ENCODE peak calls at places on chromosomes 13 and 19, in six cellular contexts. C is CD4-positive, alpha-beta T cell; T is tibial nerve; V is AG04450; L is IMR-90; F is dorsolateral prefrontal cortex. S is an unnamed sample.

GRCh38 chr13:113143466-113144254 is 14.8 kb upstream of the PROZ start:
- DNase-seq in C (no peak), T (no peak), V (no peak), L (no peak), F (no peak), S (no peak)

GRCh38 chr13:50396001-50396400 is 380.8 kb downstream of the KCNRG start:
- DNase-seq in C (no peak), T (no peak), V (no peak), L (no peak), F (no peak), S (peak; percentile 72)

GRCh38 chr13:35814573-35814972 is 316.6 kb downstream of the DCLK1 start:
- DNase-seq in C (no peak), T (no peak), V (no peak), L (no peak), F (no peak), S (no peak)

GRCh38 chr19:5050016-5050656 is 81.2 kb downstream of the KDM4B start:
- DNase-seq in C (no peak), T (no peak), V (no peak), L (no peak), F (no peak), S (no peak)

GRCh38 chr19:51422053-51422448 is 4.6 kb upstream of the SIGLEC10 start:
- DNase-seq in C (peak; percentile 80), T (peak; percentile 77), V (peak; percentile 18), L (peak; percentile 59), F (peak; percentile 70), S (peak; percentile 77)

GRCh38 chr13:83220241-83220640 is 662.0 kb downstream of the SLITRK1 start:
- DNase-seq in C (no peak), T (no peak), V (no peak), L (peak; percentile 51), F (no peak), S (no peak)

GRCh38 chr19:39124136-39124764 is 1.3 kb upstream of the PAK4 start:
- DNase-seq in C (no peak), T (no peak), V (no peak), L (no peak), F (no peak), S (no peak)

GRCh38 chr13:23748591-23748990 is 140.6 kb downstream of the MIPEP start:
- DNase-seq in C (no peak), T (no peak), V (no peak), L (no peak), F (no peak), S (no peak)

GRCh38 chr13:113802090-113802531 is 43.1 kb downstream of the TMEM255B start:
- DNase-seq in C (no peak), T (peak; percentile 68), V (peak; percentile 54), L (peak; percentile 72), F (peak; percentile 27), S (peak; percentile 71)

GRCh38 chr13:113453962-113454361 is 674 bp upstream of the ADPRHL1 start:
- DNase-seq in C (no peak), T (no peak), V (no peak), L (no peak), F (peak; percentile 8), S (no peak)

GRCh38 chr19:39142655-39143054 is 17.1 kb downstream of the PAK4 start:
- DNase-seq in C (no peak), T (no peak), V (no peak), L (no peak), F (no peak), S (no peak)

GRCh38 chr13:58142952-58143351 is 511.4 kb downstream of the PCDH17 start:
- DNase-seq in C (no peak), T (no peak), V (no peak), L (no peak), F (no peak), S (no peak)

GRCh38 chr13:75226092-75226491 is 255.9 kb downstream of the TBC1D4 start:
- DNase-seq in C (no peak), T (no peak), V (no peak), L (no peak), F (no peak), S (no peak)

GRCh38 chr19:44782729-44783128 is 5.0 kb downstream of the CBLC start:
- DNase-seq in C (no peak), T (no peak), V (no peak), L (no peak), F (no peak), S (no peak)

GRCh38 chr19:12163841-12164240 is 945 bp downstream of the ZNF136 start:
- DNase-seq in C (no peak), T (no peak), V (no peak), L (peak; percentile 56), F (no peak), S (peak; percentile 10)

GRCh38 chr13:83325454-83325853 is 556.8 kb downstream of the SLITRK1 start:
- DNase-seq in C (no peak), T (no peak), V (peak; percentile 47), L (peak; percentile 86), F (no peak), S (no peak)

GRCh38 chr13:110036060-110036459 is 249.7 kb upstream of the IRS2 start:
- DNase-seq in C (no peak), T (no peak), V (no peak), L (no peak), F (no peak), S (no peak)

GRCh38 chr13:50393641-50394040 is 378.4 kb downstream of the KCNRG start:
- DNase-seq in C (no peak), T (no peak), V (no peak), L (peak; percentile 30), F (no peak), S (no peak)

GRCh38 chr13:73602295-73602694 is 531.9 kb downstream of the KLF12 start:
- DNase-seq in C (no peak), T (no peak), V (no peak), L (peak; percentile 28), F (no peak), S (peak; percentile 58)

GRCh38 chr19:11797491-11797890 is 832 bp upstream of the ZNF491 start:
- DNase-seq in C (peak; percentile 58), T (peak; percentile 91), V (peak; percentile 77), L (peak; percentile 87), F (peak; percentile 66), S (peak; percentile 93)

GRCh38 chr13:46527237-46527636 is 25.7 kb upstream of the LRCH1 start:
- DNase-seq in C (no peak), T (no peak), V (no peak), L (no peak), F (no peak), S (no peak)

GRCh38 chr19:8611391-8611883 is 922 bp upstream of the ADAMTS10 start:
- DNase-seq in C (no peak), T (no peak), V (no peak), L (no peak), F (no peak), S (no peak)

GRCh38 chr19:11587973-11588631 is 9.2 kb upstream of the ZNF627 start:
- DNase-seq in C (no peak), T (no peak), V (no peak), L (no peak), F (no peak), S (no peak)

GRCh38 chr19:52397310-52398090 is at the start of gene ZNF528:
- DNase-seq in C (peak; percentile 84), T (peak; percentile 96), V (peak; percentile 88), L (peak; percentile 92), F (peak; percentile 94), S (peak; percentile 93)

GRCh38 chr19:50928841-50929240 is 17.6 kb upstream of the KLK4 start:
- DNase-seq in C (no peak), T (no peak), V (no peak), L (no peak), F (no peak), S (no peak)

GRCh38 chr19:45793178-45793564 is 526 bp upstream of the DMWD start:
- DNase-seq in C (no peak), T (no peak), V (no peak), L (no peak), F (no peak), S (no peak)

GRCh38 chr13:21022694-21023325 is 38.6 kb downstream of the LATS2 start:
- DNase-seq in C (no peak), T (no peak), V (no peak), L (no peak), F (no peak), S (no peak)

GRCh38 chr19:33278403-33279269 is 23.7 kb downstream of the CEBPA start:
- DNase-seq in C (no peak), T (no peak), V (no peak), L (no peak), F (no peak), S (no peak)
- TF ChIP-seq CTCF in C (no peak), T (no peak), V (no peak), L (no peak), F (no peak), S (no peak)

GRCh38 chr13:99066219-99066618 is 88.4 kb upstream of the DOCK9 start:
- DNase-seq in C (no peak), T (no peak), V (no peak), L (no peak), F (no peak), S (no peak)
- H3K27ac ChIP-seq in C (no peak overlapping the region), T (no peak overlapping the region), V (no peak overlapping the region), L (no peak overlapping the region), F (no peak overlapping the region), S (no peak overlapping the region)

DNA sequence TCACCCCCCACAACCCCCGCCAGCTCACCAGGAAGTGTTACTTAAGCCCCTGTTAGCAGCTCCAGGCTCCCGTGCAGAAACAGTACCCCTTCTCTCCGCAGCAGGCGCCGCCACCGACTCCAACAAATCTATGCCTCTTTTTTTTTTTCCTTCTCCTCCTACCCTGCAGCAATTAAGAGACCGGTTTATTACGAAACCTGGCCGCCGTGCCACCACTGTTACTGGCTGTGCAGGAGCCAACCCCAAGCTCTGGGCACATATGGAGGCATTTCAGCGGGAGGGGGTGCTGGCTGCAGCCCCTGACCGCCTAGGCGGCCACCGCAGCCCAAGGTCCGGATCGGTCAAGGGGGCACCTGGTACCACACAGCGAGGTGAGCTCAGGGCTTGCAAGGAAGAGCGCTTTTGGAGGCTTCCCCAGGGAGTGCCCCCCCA is 2.4 kb downstream of the GADD45B start:
- DNase-seq in C (peak; percentile 52), T (peak; percentile 62), V (no peak), L (peak; percentile 64), F (no peak), S (no peak)
- TF ChIP-seq CTCF in C (no peak), T (no peak), V (peak; percentile 36), L (no peak), F (no peak), S (peak; percentile 52)

GRCh38 chr19:13794752-13795589 is at the start of gene ZSWIM4:
- DNase-seq in C (peak; percentile 71), T (peak; percentile 98), V (peak; percentile 98), L (peak; percentile 99), F (peak; percentile 99), S (peak; percentile 99)

GRCh38 chr19:13788991-13789390 is 6.3 kb upstream of the ZSWIM4 start:
- DNase-seq in C (no peak), T (no peak), V (no peak), L (peak; percentile 88), F (no peak), S (no peak)

GRCh38 chr19:13794388-13794751 is 873 bp upstream of the ZSWIM4 start:
- DNase-seq in C (no peak), T (peak; percentile 86), V (peak; percentile 87), L (peak; percentile 96), F (no peak), S (peak; percentile 42)

GRCh38 chr19:13795595-13796300 is 505 bp downstream of the ZSWIM4 start:
- DNase-seq in C (no peak), T (no peak), V (no peak), L (peak; percentile 28), F (no peak), S (no peak)

DNA sequence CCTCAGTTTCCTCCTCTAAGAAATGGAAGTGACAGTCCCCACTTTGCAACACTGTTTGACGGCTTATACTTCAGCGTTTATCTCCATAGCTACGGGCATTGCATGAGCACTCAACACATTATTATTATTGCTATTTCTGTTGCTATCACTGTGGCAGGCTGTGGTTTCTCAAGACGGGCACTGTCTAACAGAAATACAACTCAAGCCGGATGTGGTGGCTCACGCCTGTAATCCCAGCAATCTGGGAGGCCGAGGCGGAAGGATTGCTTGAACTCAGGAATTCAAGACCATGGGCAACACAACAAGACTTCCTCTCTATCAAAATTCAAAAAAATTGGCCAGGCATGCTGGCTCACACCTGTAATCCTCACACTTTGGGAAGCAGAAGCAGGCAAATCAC is 4.9 kb upstream of the ZSWIM4 start:
- DNase-seq in C (no peak), T (no peak), V (no peak), L (no peak), F (no peak), S (no peak)
- H3K27ac ChIP-seq in C (no peak overlapping the region), T (no peak overlapping the region), V (no peak overlapping the region), L (no peak overlapping the region), F (no peak overlapping the region), S (peak overlapping the region; percentile 96)

S was measured in RWPE1.